ENCODE peak calls at places on chromosomes 13 and 19, in eight cellular contexts. L, M, Y, O, X, N, U and Z are unnamed samples.

GRCh38 chr19:37346091-37346490 is 24.8 kb upstream of the ZNF527 start:
- ATAC-seq in L (no peak), M (no peak), Y (no peak), O (no peak), X (no peak), N (no peak), U (no peak), Z (no peak)

GRCh38 chr13:21668665-21669599 is 1.9 kb upstream of the FGF9 start:
- ATAC-seq in L (no peak), M (no peak), Y (no peak), O (peak), X (no peak), N (peak), U (peak), Z (no peak)

GRCh38 chr19:57578487-57579205 is at the start of gene ZNF416:
- ATAC-seq in L (peak), M (peak), Y (peak), O (peak), X (peak), N (peak), U (peak), Z (peak)

GRCh38 chr19:12787458-12787857 is 3.8 kb upstream of the JUNB start:
- ATAC-seq in L (no peak), M (no peak), Y (no peak), O (no peak), X (no peak), N (no peak), U (no peak), Z (no peak)

GRCh38 chr13:24100152-24100551 is 60.4 kb upstream of the SPATA13 start:
- ATAC-seq in L (no peak), M (no peak), Y (no peak), O (no peak), X (no peak), N (no peak), U (no peak), Z (no peak)

GRCh38 chr19:46753420-46754155 is 7.3 kb upstream of the STRN4 start:
- ATAC-seq in L (no peak), M (peak), Y (peak), O (peak), X (peak), N (peak), U (peak), Z (peak)

GRCh38 chr19:48354332-48354992 is 9.3 kb downstream of the TMEM143 start:
- ATAC-seq in L (no peak), M (no peak), Y (no peak), O (no peak), X (no peak), N (no peak), U (no peak), Z (no peak)

GRCh38 chr13:23667750-23668149 is 97.5 kb downstream of the TNFRSF19 start:
- ATAC-seq in L (no peak), M (no peak), Y (no peak), O (no peak), X (no peak), N (no peak), U (no peak), Z (no peak)

GRCh38 chr19:44904426-44904994 is 1.1 kb upstream of the APOE start:
- ATAC-seq in L (no peak), M (no peak), Y (no peak), O (no peak), X (no peak), N (no peak), U (no peak), Z (no peak)

GRCh38 chr13:43126420-43126819 is 103.0 kb downstream of the DNAJC15 start:
- ATAC-seq in L (no peak), M (no peak), Y (no peak), O (no peak), X (no peak), N (no peak), U (no peak), Z (no peak)